ENCODE peak calls at places on chromosome X, in eight cellular contexts. E, N, P, C, D, W, M and Q are unnamed samples.

GRCh38 chrX:40887476-40887875 is 152.1 kb upstream of the MED14 start:
- DNase-seq in N (no peak), W (no peak), D (no peak), M (no peak), C (no peak), P (no peak), E (no peak), Q (no peak)

GRCh38 chrX:1486749-1487361 is 34.1 kb upstream of the ASMTL start:
- DNase-seq in M (no peak), P (no peak), D (no peak), N (peak), W (no peak), C (no peak), E (peak), Q (peak)

GRCh38 chrX:154967603-154968002 is 54.9 kb downstream of the F8 start:
- DNase-seq in W (no peak), E (no peak), C (no peak), M (no peak), N (no peak), D (no peak), P (no peak), Q (no peak)

GRCh38 chrX:42028113-42028512 is 104.8 kb upstream of the CASK start:
- DNase-seq in N (no peak), W (no peak), E (no peak), D (no peak), C (no peak), P (no peak), M (no peak), Q (no peak)

GRCh38 chrX:9378980-9379696 is 85.7 kb upstream of the TBL1X start:
- DNase-seq in N (no peak), P (no peak), W (no peak), D (peak), E (no peak), M (no peak), C (no peak), Q (no peak)

GRCh38 chrX:49884290-49884862 is 5.1 kb downstream of the USP27X start:
- DNase-seq in P (peak), E (peak), W (no peak), M (no peak), C (peak), D (peak), N (peak), Q (no peak)

GRCh38 chrX:118231464-118231863 is 114.4 kb upstream of the WDR44 start:
- DNase-seq in M (no peak), W (no peak), E (no peak), N (no peak), D (no peak), P (no peak), C (no peak), Q (no peak)

GRCh38 chrX:37993857-37994619 is 12.3 kb upstream of the SYTL5 start:
- DNase-seq in N (no peak), W (peak), E (no peak), M (peak), P (no peak), C (peak), D (peak), Q (no peak)

GRCh38 chrX:29231800-29232199 is 644.6 kb downstream of the IL1RAPL1 start:
- DNase-seq in C (no peak), D (peak), N (no peak), W (no peak), E (no peak), P (no peak), M (no peak), Q (no peak)

GRCh38 chrX:40530471-40530870 is 50.3 kb upstream of the ATP6AP2 start:
- DNase-seq in E (no peak), P (no peak), M (no peak), D (no peak), W (no peak), N (no peak), C (no peak), Q (no peak)

GRCh38 chrX:111086521-111087127 is 9.4 kb upstream of the PAK3 start:
- DNase-seq in N (no peak), D (no peak), W (no peak), E (no peak), C (no peak), P (no peak), M (no peak), Q (no peak)

GRCh38 chrX:49844622-49845021 is 15.5 kb downstream of the PAGE4 start:
- DNase-seq in P (no peak), C (peak), D (no peak), M (no peak), N (no peak), W (no peak), E (no peak), Q (no peak)

GRCh38 chrX:140318306-140318705 is 186.6 kb downstream of the SOX3 start:
- DNase-seq in P (no peak), D (no peak), M (no peak), W (no peak), E (no peak), N (no peak), C (no peak), Q (no peak)

GRCh38 chrX:118773782-118774181 is 46.4 kb downstream of the IL13RA1 start:
- DNase-seq in N (no peak), D (no peak), W (no peak), C (no peak), M (no peak), P (no peak), E (no peak), Q (no peak)

GRCh38 chrX:102714994-102715393 is 2.7 kb downstream of the GPRASP2 start:
- DNase-seq in E (no peak), P (no peak), M (no peak), C (no peak), D (no peak), N (no peak), W (no peak), Q (no peak)

GRCh38 chrX:47607091-47607490 is 12.6 kb downstream of the SYN1 start:
- DNase-seq in M (no peak), P (no peak), W (no peak), E (no peak), D (no peak), N (no peak), C (no peak), Q (no peak)

GRCh38 chrX:134246282-134246681 is 9.3 kb downstream of the CCDC160 start:
- DNase-seq in M (no peak), D (no peak), E (no peak), C (no peak), W (no peak), N (no peak), P (no peak), Q (no peak)

GRCh38 chrX:42837092-42837726 is 59.2 kb upstream of the PPP1R2C start:
- DNase-seq in E (no peak), D (no peak), N (no peak), W (no peak), P (no peak), C (no peak), M (no peak), Q (no peak)

GRCh38 chrX:49995021-49995731 is 72.8 kb downstream of the CLCN5 start:
- DNase-seq in W (no peak), N (no peak), D (no peak), M (no peak), C (no peak), P (no peak), E (no peak), Q (no peak)

GRCh38 chrX:149903889-149904748 is 23.1 kb downstream of the MAGEA8 start:
- DNase-seq in P (no peak), E (no peak), N (no peak), M (no peak), C (no peak), W (no peak), D (peak), Q (no peak)

GRCh38 chrX:15702488-15703371 is 35.3 kb upstream of the CA5B start:
- DNase-seq in D (no peak), P (no peak), C (no peak), N (no peak), M (no peak), W (no peak), E (no peak), Q (no peak)

GRCh38 chrX:70476934-70477733 is 32.5 kb downstream of the DLG3 start:
- DNase-seq in E (no peak), C (no peak), M (no peak), P (no peak), N (no peak), W (no peak), D (peak), Q (no peak)

GRCh38 chrX:2629316-2630168 is 61.6 kb upstream of the CD99 start:
- DNase-seq in E (peak), N (no peak), C (no peak), D (no peak), W (no peak), M (no peak), P (peak), Q (no peak)

GRCh38 chrX:41308884-41309655 is 24.9 kb upstream of the DDX3X start:
- DNase-seq in P (no peak), C (no peak), W (no peak), N (no peak), E (no peak), M (no peak), D (no peak), Q (no peak)

GRCh38 chrX:69365349-69365748 is 138.8 kb upstream of the NALF2 start:
- DNase-seq in N (no peak), P (no peak), D (no peak), M (no peak), W (no peak), E (no peak), C (no peak), Q (no peak)

GRCh38 chrX:36961590-36961989 is 46.6 kb upstream of the FAM47C start:
- DNase-seq in P (no peak), D (no peak), C (no peak), M (no peak), W (no peak), E (no peak), N (no peak), Q (no peak)